ENCODE peak calls at places on chromosome 12, in nine cellular contexts. One of them, this sample, is unnamed.

GRCh38 chr12:52200783-52201519 is 9.1 kb upstream of the KRT80 start:
- DNase-seq in body of pancreas: no peak
- DNase-seq in brain microvascular endothelial cell: no peak
- DNase-seq in fibroblast of villous mesenchyme: no peak
- DNase-seq in AG10803: no peak
- DNase-seq in sigmoid colon: no peak
- DNase-seq in hepatocyte: no peak
- DNase-seq in heart right ventricle: no peak
- DNase-seq in IMR-90: no peak
- DNase-seq in this sample: no peak

GRCh38 chr12:25884024-25884919 is 74.2 kb upstream of the RASSF8 start:
- DNase-seq in IMR-90: no peak
- DNase-seq in fibroblast of villous mesenchyme: no peak
- DNase-seq in hepatocyte: no peak
- DNase-seq in sigmoid colon: no peak
- DNase-seq in brain microvascular endothelial cell: no peak
- DNase-seq in heart right ventricle: no peak
- DNase-seq in AG10803: no peak
- DNase-seq in body of pancreas: no peak
- DNase-seq in this sample: no peak

GRCh38 chr12:96427269-96427729 is 27.1 kb upstream of the CDK17 start:
- DNase-seq in hepatocyte: peak; percentile 79
- DNase-seq in heart right ventricle: peak; percentile 80
- DNase-seq in IMR-90: peak; percentile 100
- DNase-seq in body of pancreas: peak; percentile 26
- DNase-seq in brain microvascular endothelial cell: peak; percentile 100
- DNase-seq in AG10803: peak; percentile 100
- DNase-seq in fibroblast of villous mesenchyme: peak; percentile 100
- DNase-seq in sigmoid colon: peak; percentile 87
- DNase-seq in this sample: peak; percentile 100

GRCh38 chr12:10661338-10661737 is 12.5 kb downstream of the STYK1 start:
- DNase-seq in body of pancreas: no peak
- DNase-seq in sigmoid colon: no peak
- DNase-seq in heart right ventricle: no peak
- DNase-seq in AG10803: peak; percentile 55
- DNase-seq in brain microvascular endothelial cell: no peak
- DNase-seq in fibroblast of villous mesenchyme: peak; percentile 36
- DNase-seq in hepatocyte: no peak
- DNase-seq in IMR-90: peak; percentile 47
- DNase-seq in this sample: peak; percentile 68

GRCh38 chr12:29521951-29522350 is 24.5 kb upstream of the OVCH1 start:
- DNase-seq in AG10803: no peak
- DNase-seq in fibroblast of villous mesenchyme: no peak
- DNase-seq in IMR-90: peak; percentile 43
- DNase-seq in brain microvascular endothelial cell: peak; percentile 24
- DNase-seq in body of pancreas: no peak
- DNase-seq in heart right ventricle: no peak
- DNase-seq in sigmoid colon: no peak
- DNase-seq in hepatocyte: no peak
- DNase-seq in this sample: peak; percentile 76

GRCh38 chr12:45425426-45425825 is 209.5 kb downstream of the ANO6 start:
- DNase-seq in fibroblast of villous mesenchyme: peak; percentile 41
- DNase-seq in body of pancreas: no peak
- DNase-seq in sigmoid colon: no peak
- DNase-seq in hepatocyte: no peak
- DNase-seq in IMR-90: peak; percentile 78
- DNase-seq in heart right ventricle: no peak
- DNase-seq in AG10803: peak; percentile 74
- DNase-seq in brain microvascular endothelial cell: peak; percentile 11
- DNase-seq in this sample: peak; percentile 51

GRCh38 chr12:46832084-46832704 is 6.4 kb upstream of the SLC38A4 start:
- DNase-seq in fibroblast of villous mesenchyme: no peak
- DNase-seq in body of pancreas: no peak
- DNase-seq in sigmoid colon: no peak
- DNase-seq in AG10803: no peak
- DNase-seq in IMR-90: no peak
- DNase-seq in brain microvascular endothelial cell: no peak
- DNase-seq in heart right ventricle: no peak
- DNase-seq in hepatocyte: no peak
- DNase-seq in this sample: no peak

GRCh38 chr12:95505039-95505438 is 31.1 kb downstream of the METAP2 start:
- DNase-seq in brain microvascular endothelial cell: no peak
- DNase-seq in sigmoid colon: no peak
- DNase-seq in heart right ventricle: no peak
- DNase-seq in AG10803: no peak
- DNase-seq in IMR-90: no peak
- DNase-seq in fibroblast of villous mesenchyme: no peak
- DNase-seq in body of pancreas: no peak
- DNase-seq in hepatocyte: no peak
- DNase-seq in this sample: no peak

GRCh38 chr12:102955926-102956737 is 1.3 kb upstream of the ASCL1 start:
- DNase-seq in fibroblast of villous mesenchyme: no peak
- DNase-seq in IMR-90: no peak
- DNase-seq in hepatocyte: peak; percentile 34
- DNase-seq in AG10803: no peak
- DNase-seq in brain microvascular endothelial cell: no peak
- DNase-seq in heart right ventricle: no peak
- DNase-seq in sigmoid colon: no peak
- DNase-seq in body of pancreas: peak; percentile 29
- DNase-seq in this sample: no peak

GRCh38 chr12:80937391-80938238 is at the start of gene LIN7A:
- DNase-seq in brain microvascular endothelial cell: peak; percentile 29
- DNase-seq in fibroblast of villous mesenchyme: peak; percentile 36
- DNase-seq in sigmoid colon: peak; percentile 66
- DNase-seq in heart right ventricle: peak; percentile 48
- DNase-seq in IMR-90: peak; percentile 31
- DNase-seq in hepatocyte: peak; percentile 58
- DNase-seq in AG10803: peak; percentile 17
- DNase-seq in body of pancreas: peak; percentile 38
- DNase-seq in this sample: peak; percentile 35

GRCh38 chr12:57268264-57268663 is 17.3 kb upstream of the STAC3 start:
- DNase-seq in AG10803: no peak
- DNase-seq in body of pancreas: no peak
- DNase-seq in IMR-90: peak; percentile 76
- DNase-seq in fibroblast of villous mesenchyme: no peak
- DNase-seq in brain microvascular endothelial cell: no peak
- DNase-seq in sigmoid colon: no peak
- DNase-seq in hepatocyte: no peak
- DNase-seq in heart right ventricle: no peak
- DNase-seq in this sample: peak; percentile 11

GRCh38 chr12:53499261-53500118 is at the start of gene MAP3K12:
- DNase-seq in hepatocyte: peak; percentile 76
- DNase-seq in IMR-90: peak; percentile 47
- DNase-seq in heart right ventricle: peak; percentile 69
- DNase-seq in fibroblast of villous mesenchyme: peak; percentile 73
- DNase-seq in AG10803: peak; percentile 57
- DNase-seq in body of pancreas: peak; percentile 46
- DNase-seq in brain microvascular endothelial cell: peak; percentile 35
- DNase-seq in sigmoid colon: peak; percentile 89
- DNase-seq in this sample: peak; percentile 85

DNA sequence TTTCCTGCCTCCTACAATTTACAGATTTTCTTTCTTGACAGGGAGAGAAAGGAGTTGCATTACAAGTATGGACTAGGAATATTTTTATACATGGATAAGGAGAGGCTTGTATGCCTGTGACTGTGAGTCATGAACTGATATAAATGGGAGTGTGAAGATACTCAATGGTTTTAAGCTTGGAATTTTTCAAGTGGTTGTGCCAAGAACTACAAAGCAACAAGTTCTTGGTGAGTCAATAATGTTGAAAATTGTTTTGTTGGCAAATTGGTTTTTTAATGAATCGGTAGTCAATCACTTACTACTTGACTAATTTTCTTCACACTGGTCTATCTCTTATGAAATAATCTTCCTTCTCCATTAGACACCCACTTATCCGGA is 58.9 kb upstream of the HMGA2 start:
- DNase-seq in AG10803: peak; percentile 61
- DNase-seq in sigmoid colon: no peak
- DNase-seq in fibroblast of villous mesenchyme: peak; percentile 24
- DNase-seq in IMR-90: peak; percentile 80
- DNase-seq in body of pancreas: no peak
- DNase-seq in heart right ventricle: no peak
- DNase-seq in hepatocyte: no peak
- DNase-seq in brain microvascular endothelial cell: peak; percentile 43
- DNase-seq in this sample: peak; percentile 82
- TF ChIP-seq CTCF in AG10803: no peak
- TF ChIP-seq CTCF in sigmoid colon: no peak
- TF ChIP-seq CTCF in fibroblast of villous mesenchyme: no peak
- TF ChIP-seq CTCF in IMR-90: no peak
- TF ChIP-seq CTCF in body of pancreas: no peak
- TF ChIP-seq CTCF in heart right ventricle: no peak
- TF ChIP-seq CTCF in hepatocyte: no peak
- TF ChIP-seq CTCF in brain microvascular endothelial cell: no peak
- TF ChIP-seq CTCF in this sample: no peak

GRCh38 chr12:83156800-83157199 is 470.1 kb downstream of the TMTC2 start:
- DNase-seq in body of pancreas: no peak
- DNase-seq in AG10803: no peak
- DNase-seq in fibroblast of villous mesenchyme: no peak
- DNase-seq in brain microvascular endothelial cell: no peak
- DNase-seq in hepatocyte: no peak
- DNase-seq in IMR-90: no peak
- DNase-seq in heart right ventricle: no peak
- DNase-seq in sigmoid colon: no peak
- DNase-seq in this sample: no peak
- H3K4me3 ChIP-seq in body of pancreas: no peak overlapping the region
- H3K4me3 ChIP-seq in AG10803: no peak overlapping the region
- H3K4me3 ChIP-seq in fibroblast of villous mesenchyme: no peak overlapping the region
- H3K4me3 ChIP-seq in brain microvascular endothelial cell: no peak overlapping the region
- H3K4me3 ChIP-seq in hepatocyte: no peak overlapping the region
- H3K4me3 ChIP-seq in IMR-90: no peak overlapping the region
- H3K4me3 ChIP-seq in heart right ventricle: no peak overlapping the region
- H3K4me3 ChIP-seq in sigmoid colon: no peak overlapping the region
- H3K4me3 ChIP-seq in this sample: no peak overlapping the region

GRCh38 chr12:118432812-118433540 is 56.6 kb downstream of the SUDS3 start:
- DNase-seq in sigmoid colon: no peak
- DNase-seq in body of pancreas: no peak
- DNase-seq in AG10803: peak; percentile 30
- DNase-seq in fibroblast of villous mesenchyme: no peak
- DNase-seq in IMR-90: peak; percentile 50
- DNase-seq in heart right ventricle: no peak
- DNase-seq in brain microvascular endothelial cell: peak; percentile 31
- DNase-seq in hepatocyte: peak; percentile 45
- DNase-seq in this sample: peak; percentile 43

GRCh38 chr12:118436986-118437385 is 60.6 kb downstream of the SUDS3 start:
- DNase-seq in sigmoid colon: no peak
- DNase-seq in AG10803: peak; percentile 81
- DNase-seq in fibroblast of villous mesenchyme: peak; percentile 5
- DNase-seq in IMR-90: peak; percentile 30
- DNase-seq in brain microvascular endothelial cell: peak; percentile 64
- DNase-seq in body of pancreas: no peak
- DNase-seq in heart right ventricle: no peak
- DNase-seq in hepatocyte: no peak
- DNase-seq in this sample: peak; percentile 56

GRCh38 chr12:118439068-118439467 is 62.7 kb downstream of the SUDS3 start:
- DNase-seq in sigmoid colon: no peak
- DNase-seq in brain microvascular endothelial cell: no peak
- DNase-seq in body of pancreas: no peak
- DNase-seq in heart right ventricle: no peak
- DNase-seq in fibroblast of villous mesenchyme: no peak
- DNase-seq in IMR-90: no peak
- DNase-seq in hepatocyte: no peak
- DNase-seq in AG10803: no peak
- DNase-seq in this sample: no peak

GRCh38 chr12:118430516-118430915 is 54.2 kb downstream of the SUDS3 start:
- DNase-seq in fibroblast of villous mesenchyme: no peak
- DNase-seq in IMR-90: no peak
- DNase-seq in AG10803: no peak
- DNase-seq in heart right ventricle: no peak
- DNase-seq in hepatocyte: no peak
- DNase-seq in sigmoid colon: no peak
- DNase-seq in brain microvascular endothelial cell: peak; percentile 16
- DNase-seq in body of pancreas: no peak
- DNase-seq in this sample: no peak

GRCh38 chr12:118436002-118436724 is 59.8 kb downstream of the SUDS3 start:
- DNase-seq in fibroblast of villous mesenchyme: no peak
- DNase-seq in brain microvascular endothelial cell: peak; percentile 2
- DNase-seq in AG10803: no peak
- DNase-seq in heart right ventricle: peak; percentile 10
- DNase-seq in IMR-90: no peak
- DNase-seq in sigmoid colon: no peak
- DNase-seq in hepatocyte: peak; percentile 7
- DNase-seq in body of pancreas: peak; percentile 13
- DNase-seq in this sample: peak; percentile 8
- TF ChIP-seq CTCF in fibroblast of villous mesenchyme: peak; percentile 9
- TF ChIP-seq CTCF in brain microvascular endothelial cell: peak; percentile 32
- TF ChIP-seq CTCF in AG10803: no peak
- TF ChIP-seq CTCF in heart right ventricle: peak; percentile 26
- TF ChIP-seq CTCF in IMR-90: no peak
- TF ChIP-seq CTCF in sigmoid colon: no peak
- TF ChIP-seq CTCF in hepatocyte: peak; percentile 26
- TF ChIP-seq CTCF in body of pancreas: no peak
- TF ChIP-seq CTCF in this sample: peak; percentile 15

GRCh38 chr12:26938660-26939185 is 453 bp downstream of the FGFR1OP2 start:
- DNase-seq in body of pancreas: no peak
- DNase-seq in heart right ventricle: no peak
- DNase-seq in sigmoid colon: no peak
- DNase-seq in AG10803: no peak
- DNase-seq in hepatocyte: no peak
- DNase-seq in fibroblast of villous mesenchyme: no peak
- DNase-seq in brain microvascular endothelial cell: no peak
- DNase-seq in IMR-90: no peak
- DNase-seq in this sample: no peak

GRCh38 chr12:26939953-26940352 is 1.7 kb downstream of the FGFR1OP2 start:
- DNase-seq in body of pancreas: no peak
- DNase-seq in sigmoid colon: no peak
- DNase-seq in heart right ventricle: no peak
- DNase-seq in IMR-90: no peak
- DNase-seq in fibroblast of villous mesenchyme: no peak
- DNase-seq in AG10803: no peak
- DNase-seq in hepatocyte: no peak
- DNase-seq in brain microvascular endothelial cell: no peak
- DNase-seq in this sample: no peak

GRCh38 chr12:26941251-26941650 is 3.0 kb downstream of the FGFR1OP2 start:
- DNase-seq in fibroblast of villous mesenchyme: no peak
- DNase-seq in brain microvascular endothelial cell: no peak
- DNase-seq in body of pancreas: no peak
- DNase-seq in heart right ventricle: no peak
- DNase-seq in AG10803: no peak
- DNase-seq in hepatocyte: no peak
- DNase-seq in sigmoid colon: no peak
- DNase-seq in IMR-90: no peak
- DNase-seq in this sample: peak; percentile 23

GRCh38 chr12:26939192-26939832 is 1.0 kb downstream of the FGFR1OP2 start:
- DNase-seq in fibroblast of villous mesenchyme: no peak
- DNase-seq in hepatocyte: no peak
- DNase-seq in AG10803: no peak
- DNase-seq in body of pancreas: no peak
- DNase-seq in brain microvascular endothelial cell: no peak
- DNase-seq in heart right ventricle: no peak
- DNase-seq in IMR-90: peak; percentile 31
- DNase-seq in sigmoid colon: no peak
- DNase-seq in this sample: no peak

DNA sequence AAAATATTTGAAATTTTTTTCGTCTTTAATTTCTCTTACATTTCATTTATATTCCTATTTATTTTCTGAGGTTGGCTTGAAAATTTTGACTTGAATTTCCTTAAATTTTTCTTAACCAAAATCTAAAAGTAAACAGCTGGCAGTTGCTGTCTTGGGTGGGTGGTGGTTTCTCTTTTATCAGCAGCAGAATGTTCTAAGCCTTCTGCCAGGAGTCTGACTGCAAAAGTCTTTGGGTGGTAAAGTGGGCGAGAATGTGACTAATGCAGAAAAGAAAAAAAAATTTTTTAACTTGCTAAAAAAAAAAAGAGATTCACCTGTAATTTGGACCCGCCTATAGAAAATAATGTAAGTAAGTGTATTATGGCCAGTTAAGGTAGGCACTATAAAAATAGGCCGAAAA is 2.5 kb downstream of the FGFR1OP2 start:
- DNase-seq in hepatocyte: no peak
- DNase-seq in AG10803: no peak
- DNase-seq in IMR-90: peak; percentile 15
- DNase-seq in body of pancreas: no peak
- DNase-seq in heart right ventricle: no peak
- DNase-seq in sigmoid colon: no peak
- DNase-seq in brain microvascular endothelial cell: peak; percentile 14
- DNase-seq in fibroblast of villous mesenchyme: no peak
- DNase-seq in this sample: peak; percentile 59
- H3K4me3 ChIP-seq in hepatocyte: no peak overlapping the region
- H3K4me3 ChIP-seq in AG10803: no peak overlapping the region
- H3K4me3 ChIP-seq in IMR-90: no peak overlapping the region
- H3K4me3 ChIP-seq in body of pancreas: no peak overlapping the region
- H3K4me3 ChIP-seq in heart right ventricle: no peak overlapping the region
- H3K4me3 ChIP-seq in sigmoid colon: no peak overlapping the region
- H3K4me3 ChIP-seq in brain microvascular endothelial cell: no peak overlapping the region
- H3K4me3 ChIP-seq in fibroblast of villous mesenchyme: no peak overlapping the region
- H3K4me3 ChIP-seq in this sample: peak overlapping the region; percentile 11

This sample was measured in cardiac fibroblast.